ENCODE peak calls at places on chromosomes 13 and 19, in five cellular contexts. C is sciatic nerve; T is activated gamma-delta T cell; X is bronchial epithelial cell; V is stimulated activated CD4-positive, alpha-beta T cell treated with anti-CD3 and anti-CD28 coated beads, Interleukin-4, amount 100 ng/mL, for 24 hours. E is an unnamed sample.

GRCh38 chr19:49065905-49066512 is 1.4 kb upstream of the NTF4 start:
- DNase-seq in C (no peak), T (no peak), X (no peak), V (no peak), E (no peak)

GRCh38 chr13:65095118-65095517 is 2135.0 kb downstream of the PCDH9 start:
- DNase-seq in C (no peak), T (no peak), X (no peak), V (no peak), E (no peak)

GRCh38 chr13:112842343-112842856 is 126.6 kb upstream of the MCF2L start:
- DNase-seq in C (peak), T (no peak), X (no peak), V (no peak), E (no peak)

GRCh38 chr19:862529-863304 is 3.3 kb downstream of the CFD start:
- DNase-seq in C (peak), T (peak), X (peak), V (peak), E (peak)

GRCh38 chr19:39236527-39236926 is 8.3 kb downstream of the IFNL3 start:
- DNase-seq in C (no peak), T (no peak), X (no peak), V (peak), E (no peak)

GRCh38 chr13:39105110-39105509 is 66.9 kb downstream of the NHLRC3 start:
- DNase-seq in C (no peak), T (no peak), X (peak), V (no peak), E (peak)

GRCh38 chr13:98484289-98485219 is 92.4 kb downstream of the STK24 start:
- DNase-seq in C (peak), T (no peak), X (peak), V (peak), E (peak)

GRCh38 chr19:41264581-41265375 is 606 bp downstream of the HNRNPUL1 start:
- DNase-seq in C (peak), T (peak), X (peak), V (peak), E (peak)

GRCh38 chr13:82070411-82070810 is 1729.5 kb upstream of the SPRY2 start:
- DNase-seq in C (no peak), T (no peak), X (no peak), V (no peak), E (no peak)

GRCh38 chr19:40721936-40722661 is 5.2 kb downstream of the ITPKC start:
- DNase-seq in C (no peak), T (no peak), X (peak), V (no peak), E (no peak)

GRCh38 chr19:35454663-35455062 is 6.6 kb downstream of the FFAR2 start:
- DNase-seq in C (no peak), T (no peak), X (no peak), V (no peak), E (no peak)

GRCh38 chr19:10516671-10517286 is 468 bp downstream of the S1PR5 start:
- DNase-seq in C (no peak), T (no peak), X (peak), V (no peak), E (no peak)

GRCh38 chr13:114121496-114122466 is 10.6 kb downstream of the RASA3 start:
- DNase-seq in C (no peak), T (no peak), X (no peak), V (no peak), E (no peak)

GRCh38 chr13:20241593-20241992 is 9.5 kb upstream of the GJB6 start:
- DNase-seq in C (no peak), T (no peak), X (peak), V (no peak), E (no peak)

GRCh38 chr13:44334751-44335150 is 38.9 kb upstream of the SERP2 start:
- DNase-seq in C (no peak), T (no peak), X (no peak), V (no peak), E (no peak)

GRCh38 chr13:33072759-33073158 is 56.5 kb downstream of the KL start:
- DNase-seq in C (no peak), T (no peak), X (no peak), V (no peak), E (no peak)

GRCh38 chr19:9806781-9807180 is 12.1 kb downstream of the FBXL12 start:
- DNase-seq in C (no peak), T (no peak), X (no peak), V (no peak), E (no peak)

GRCh38 chr13:76769238-76769859 is 116.9 kb downstream of the KCTD12 start:
- DNase-seq in C (no peak), T (no peak), X (no peak), V (no peak), E (no peak)

GRCh38 chr13:48334534-48335127 is 31.1 kb downstream of the RB1 start:
- DNase-seq in C (no peak), T (no peak), X (peak), V (no peak), E (no peak)

GRCh38 chr19:57829316-57829715 is 783 bp upstream of the ZNF587B start:
- DNase-seq in C (no peak), T (no peak), X (no peak), V (no peak), E (no peak)

GRCh38 chr13:24540236-24541126 is 27.9 kb upstream of the PARP4 start:
- DNase-seq in C (no peak), T (no peak), X (no peak), V (no peak), E (no peak)

GRCh38 chr13:110057052-110057451 is 249.9 kb downstream of the COL4A1 start:
- DNase-seq in C (no peak), T (no peak), X (peak), V (no peak), E (no peak)

GRCh38 chr13:50812242-50812641 is 31.2 kb downstream of the DLEU7 start:
- DNase-seq in C (no peak), T (no peak), X (no peak), V (no peak), E (no peak)

GRCh38 chr13:23871616-23872220 is 17.5 kb downstream of the MIPEP start:
- DNase-seq in C (no peak), T (no peak), X (peak), V (no peak), E (no peak)

GRCh38 chr13:31824705-31825512 is 85.6 kb downstream of the RXFP2 start:
- DNase-seq in C (no peak), T (no peak), X (peak), V (no peak), E (no peak)

GRCh38 chr13:30864352-30865130 is 41.5 kb upstream of the MEDAG start:
- DNase-seq in C (peak), T (no peak), X (peak), V (no peak), E (peak)

E was measured in adrenal gland.